ENCODE peak calls at places on chromosomes 12 and 14, in four cellular contexts. T is hypothalamus, B is NCI-H774, W is NCI-H2081. J is an unnamed sample.

GRCh38 chr12:100348657-100349454 is 8.0 kb upstream of the SLC17A8 start:
- DNase-seq in T (no peak), B (peak; percentile 3), W (peak; percentile 33), J (peak; percentile 58)

GRCh38 chr12:132236930-132237771 is 92.2 kb downstream of the GALNT9 start:
- DNase-seq in T (no peak), B (no peak), W (no peak), J (no peak)

GRCh38 chr12:88308825-88309224 is 166.7 kb downstream of the TMTC3 start:
- DNase-seq in T (no peak), B (no peak), W (no peak), J (no peak)

GRCh38 chr14:36134026-36134425 is 42.5 kb downstream of the PTCSC3 start:
- DNase-seq in T (no peak), B (no peak), W (no peak), J (no peak)

GRCh38 chr12:78293039-78293686 is 462.5 kb downstream of the NAV3 start:
- DNase-seq in T (no peak), B (no peak), W (no peak), J (no peak)

GRCh38 chr12:41795066-41795465 is 349.6 kb downstream of the GXYLT1 start:
- DNase-seq in T (no peak), B (peak; percentile 53), W (peak; percentile 24), J (no peak)

GRCh38 chr12:89353188-89353822 is 1.0 kb upstream of the DUSP6 start:
- DNase-seq in T (peak; percentile 42), B (peak; percentile 85), W (peak; percentile 69), J (peak; percentile 66)

GRCh38 chr12:117850048-117850447 is 118.7 kb downstream of the KSR2 start:
- DNase-seq in T (no peak), B (peak; percentile 23), W (peak; percentile 49), J (peak; percentile 29)

GRCh38 chr12:50070314-50071060 is 13.1 kb downstream of the ASIC1 start:
- DNase-seq in T (no peak), B (peak; percentile 55), W (peak; percentile 65), J (peak; percentile 35)

GRCh38 chr12:3775385-3776035 is 22.6 kb upstream of the CRACR2A start:
- DNase-seq in T (no peak), B (no peak), W (no peak), J (no peak)

GRCh38 chr14:71324767-71325272 is 417.6 kb downstream of the PCNX1 start:
- DNase-seq in T (no peak), B (no peak), W (no peak), J (no peak)

GRCh38 chr12:126762150-126762549 is 1504.8 kb upstream of the TMEM132C start:
- DNase-seq in T (no peak), B (no peak), W (no peak), J (no peak)

GRCh38 chr12:89333564-89334252 is 18.6 kb downstream of the DUSP6 start:
- DNase-seq in T (no peak), B (no peak), W (no peak), J (no peak)

GRCh38 chr12:104319028-104319427 is 15.5 kb downstream of the EID3 start:
- DNase-seq in T (no peak), B (no peak), W (no peak), J (no peak)

GRCh38 chr12:53006810-53007742 is 820 bp downstream of the EIF4B start:
- DNase-seq in T (peak; percentile 50), B (peak; percentile 78), W (peak; percentile 76), J (peak; percentile 27)

GRCh38 chr14:101000711-101001110 is 97.2 kb upstream of the RTL1 start:
- DNase-seq in T (no peak), B (no peak), W (no peak), J (no peak)

GRCh38 chr14:75123991-75124390 is 2.9 kb downstream of the NEK9 start:
- DNase-seq in T (no peak), B (no peak), W (no peak), J (no peak)

GRCh38 chr14:23066855-23067744 is 9.8 kb upstream of the CDH24 start:
- DNase-seq in T (no peak), B (no peak), W (no peak), J (no peak)

GRCh38 chr12:80551897-80552296 is 107.9 kb downstream of the PTPRQ start:
- DNase-seq in T (no peak), B (no peak), W (no peak), J (no peak)

GRCh38 chr14:79356040-79356439 is 855.3 kb downstream of the DIO2 start:
- DNase-seq in T (no peak), B (no peak), W (no peak), J (no peak)

GRCh38 chr14:32524609-32525391 is 195.7 kb downstream of the AKAP6 start:
- DNase-seq in T (no peak), B (no peak), W (no peak), J (no peak)

GRCh38 chr12:29240441-29240840 is 91.4 kb downstream of the FAR2 start:
- DNase-seq in T (no peak), B (no peak), W (no peak), J (no peak)

GRCh38 chr12:123971770-123972447 is 722 bp downstream of the CCDC92 start:
- DNase-seq in T (no peak), B (peak; percentile 20), W (peak; percentile 31), J (no peak)

GRCh38 chr14:86739761-86740160 is 1209.8 kb downstream of the FLRT2 start:
- DNase-seq in T (no peak), B (no peak), W (no peak), J (no peak)

GRCh38 chr14:50001146-50001998 is 108.5 kb downstream of the ARF6 start:
- DNase-seq in T (no peak), B (no peak), W (no peak), J (no peak)

GRCh38 chr12:55724226-55724939 is 4.2 kb downstream of the RDH5 start:
- DNase-seq in T (no peak), B (peak; percentile 27), W (peak; percentile 33), J (no peak)

J was measured in NCI-H1105.